ENCODE peak calls at places on chromosome 2, in seven cellular contexts. Z is LoVo; N is epithelial cell of prostate; A is CD8-positive, alpha-beta T cell; M is stromal cell of bone marrow; C is hypothalamus; W is Daoy. S is an unnamed sample.

GRCh38 chr2:141513853-141514252 is 617.0 kb downstream of the LRP1B start:
- DNase-seq in Z (no peak), N (no peak), A (no peak), M (no peak), C (no peak), W (no peak), S (no peak)

GRCh38 chr2:152098798-152099654 is at the start of gene CACNB4:
- DNase-seq in Z (peak), N (no peak), A (no peak), M (no peak), C (no peak), W (peak), S (peak)

GRCh38 chr2:2912731-2913130 is 464.9 kb downstream of the EIPR1 start:
- DNase-seq in Z (no peak), N (no peak), A (no peak), M (no peak), C (no peak), W (no peak), S (no peak)

GRCh38 chr2:231597014-231597611 is 4.4 kb downstream of the TEX44 start:
- DNase-seq in Z (no peak), N (no peak), A (no peak), M (peak), C (peak), W (no peak), S (no peak)

GRCh38 chr2:202278036-202278760 is 12.6 kb downstream of the NOP58 start:
- DNase-seq in Z (no peak), N (peak), A (no peak), M (no peak), C (no peak), W (peak), S (no peak)

GRCh38 chr2:40957508-40957907 is 505.6 kb upstream of the SLC8A1 start:
- DNase-seq in Z (no peak), N (no peak), A (no peak), M (no peak), C (no peak), W (peak), S (no peak)

GRCh38 chr2:240498958-240499260 is 58.9 kb downstream of the ANKMY1 start:
- DNase-seq in Z (no peak), N (no peak), A (no peak), M (no peak), C (no peak), W (no peak), S (no peak)

GRCh38 chr2:190043441-190043840 is 19.1 kb downstream of the MSTN start:
- DNase-seq in Z (no peak), N (no peak), A (no peak), M (peak), C (no peak), W (no peak), S (no peak)

GRCh38 chr2:56168163-56168562 is 15.6 kb upstream of the CCDC85A start:
- DNase-seq in Z (no peak), N (no peak), A (no peak), M (no peak), C (no peak), W (peak), S (no peak)

GRCh38 chr2:59073257-59073656 is 832.1 kb upstream of the FANCL start:
- DNase-seq in Z (no peak), N (no peak), A (no peak), M (no peak), C (no peak), W (no peak), S (no peak)

GRCh38 chr2:40975175-40975574 is 523.3 kb upstream of the SLC8A1 start:
- DNase-seq in Z (no peak), N (no peak), A (no peak), M (no peak), C (no peak), W (no peak), S (no peak)

GRCh38 chr2:28904295-28904694 is 9.8 kb downstream of the WDR43 start:
- DNase-seq in Z (no peak), N (no peak), A (no peak), M (no peak), C (no peak), W (no peak), S (no peak)

GRCh38 chr2:201220102-201220570 is 37.2 kb downstream of the CASP10 start:
- DNase-seq in Z (peak), N (no peak), A (no peak), M (no peak), C (no peak), W (no peak), S (no peak)

GRCh38 chr2:152445791-152446201 is 110.8 kb downstream of the FMNL2 start:
- DNase-seq in Z (no peak), N (no peak), A (no peak), M (peak), C (peak), W (peak), S (no peak)

GRCh38 chr2:161030260-161031063 is 129.8 kb upstream of the TANK start:
- DNase-seq in Z (no peak), N (peak), A (no peak), M (peak), C (no peak), W (peak), S (no peak)

GRCh38 chr2:19673213-19673791 is 228.5 kb downstream of the TTC32 start:
- DNase-seq in Z (peak), N (no peak), A (no peak), M (no peak), C (no peak), W (peak), S (no peak)

GRCh38 chr2:159995038-159995437 is 67.4 kb downstream of the PLA2R1 start:
- DNase-seq in Z (no peak), N (no peak), A (no peak), M (no peak), C (no peak), W (no peak), S (no peak)

GRCh38 chr2:151162185-151162584 is 99.5 kb downstream of the RBM43 start:
- DNase-seq in Z (no peak), N (no peak), A (no peak), M (peak), C (no peak), W (no peak), S (no peak)

GRCh38 chr2:196652869-196653268 is 13.4 kb downstream of the CCDC150 start:
- DNase-seq in Z (no peak), N (no peak), A (no peak), M (no peak), C (no peak), W (no peak), S (no peak)

GRCh38 chr2:113757059-113757657 is 716 bp upstream of the SLC35F5 start:
- DNase-seq in Z (no peak), N (no peak), A (no peak), M (no peak), C (peak), W (peak), S (no peak)

GRCh38 chr2:29495068-29495467 is 379.9 kb downstream of the CLIP4 start:
- DNase-seq in Z (no peak), N (no peak), A (no peak), M (no peak), C (no peak), W (no peak), S (no peak)

GRCh38 chr2:84805250-84805917 is 75.5 kb downstream of the TRABD2A start:
- DNase-seq in Z (no peak), N (no peak), A (no peak), M (no peak), C (no peak), W (no peak), S (no peak)

GRCh38 chr2:176129013-176129796 is at the start of gene HOXD8:
- DNase-seq in Z (peak), N (no peak), A (no peak), M (peak), C (no peak), W (peak), S (peak)

GRCh38 chr2:229297284-229297683 is 26.2 kb upstream of the PID1 start:
- DNase-seq in Z (no peak), N (no peak), A (no peak), M (no peak), C (no peak), W (no peak), S (no peak)

GRCh38 chr2:88211005-88211808 is 41.1 kb downstream of the THNSL2 start:
- DNase-seq in Z (no peak), N (no peak), A (no peak), M (no peak), C (no peak), W (no peak), S (no peak)

GRCh38 chr2:196533998-196534397 is 105.5 kb upstream of the CCDC150 start:
- DNase-seq in Z (no peak), N (no peak), A (no peak), M (no peak), C (no peak), W (no peak), S (no peak)

GRCh38 chr2:19045151-19045550 is 313.3 kb downstream of the OSR1 start:
- DNase-seq in Z (no peak), N (no peak), A (no peak), M (no peak), C (no peak), W (no peak), S (no peak)

GRCh38 chr2:120734930-120735611 is 597 bp upstream of the GLI2 start:
- DNase-seq in Z (no peak), N (no peak), A (peak), M (no peak), C (no peak), W (no peak), S (no peak)

GRCh38 chr2:203592470-203592869 is 57.4 kb upstream of the RAPH1 start:
- DNase-seq in Z (no peak), N (no peak), A (no peak), M (no peak), C (no peak), W (no peak), S (no peak)

GRCh38 chr2:30565860-30566358 is 118.9 kb downstream of the LCLAT1 start:
- DNase-seq in Z (no peak), N (no peak), A (no peak), M (peak), C (no peak), W (peak), S (no peak)

GRCh38 chr2:20035961-20036666 is 15.3 kb downstream of the LAPTM4A start:
- DNase-seq in Z (no peak), N (no peak), A (no peak), M (no peak), C (no peak), W (no peak), S (no peak)

GRCh38 chr2:128402921-128403670 is 84.4 kb upstream of the HS6ST1 start:
- DNase-seq in Z (no peak), N (no peak), A (no peak), M (no peak), C (no peak), W (no peak), S (no peak)

GRCh38 chr2:30335981-30336538 is 104.7 kb downstream of the LBH start:
- DNase-seq in Z (no peak), N (no peak), A (no peak), M (no peak), C (no peak), W (no peak), S (no peak)